ENCODE peak calls at places on chromosomes 3 and 15, in nine cellular contexts. E is heart right ventricle, D is left lung, L is adrenal gland, X is transverse colon, W is endodermal cell, N is PC-9, P is upper lobe of right lung, T is Peyer's patch. U is an unnamed sample.
A peak's percentile ranks its signal among the peaks of the same experiment; 100 is the strongest.

GRCh38 chr15:59797756-59798604 is 108.9 kb upstream of the BNIP2 start:
- DNase-seq in E (no peak), L (no peak), D (no peak), T (no peak), X (no peak), N (no peak), W (no peak), P (no peak), U (no peak)

GRCh38 chr3:14941871-14942270 is 5.5 kb upstream of the NR2C2 start:
- DNase-seq in T (no peak), E (no peak), N (no peak), D (no peak), W (no peak), X (no peak), P (no peak), L (no peak), U (no peak)

GRCh38 chr15:58934521-58934920 is 1.0 kb upstream of the SLTM start:
- DNase-seq in L (no peak), N (peak; percentile 78), P (no peak), E (no peak), T (no peak), X (no peak), W (no peak), D (no peak), U (no peak)

GRCh38 chr3:66629431-66630368 is 128.9 kb upstream of the LRIG1 start:
- DNase-seq in E (no peak), D (no peak), X (no peak), P (no peak), W (no peak), L (no peak), T (no peak), N (no peak), U (no peak)

GRCh38 chr15:92709064-92709463 is 53.5 kb upstream of the FAM174B start:
- DNase-seq in D (peak; percentile 51), E (no peak), T (no peak), N (peak; percentile 59), P (no peak), L (no peak), X (no peak), W (no peak), U (no peak)

GRCh38 chr3:47441796-47442551 is 33.8 kb downstream of the SCAP start:
- DNase-seq in D (no peak), L (peak; percentile 84), E (no peak), T (peak; percentile 74), X (peak; percentile 52), N (no peak), W (no peak), P (no peak), U (no peak)

GRCh38 chr3:4656059-4656458 is 162.9 kb downstream of the ITPR1 start:
- DNase-seq in L (peak; percentile 81), E (peak; percentile 67), T (peak; percentile 55), W (peak; percentile 91), D (no peak), X (peak; percentile 30), P (peak; percentile 67), N (peak; percentile 36), U (peak; percentile 35)

GRCh38 chr3:15040844-15041243 is 24.3 kb downstream of the MRPS25 start:
- DNase-seq in X (no peak), W (no peak), T (no peak), P (no peak), L (peak; percentile 75), E (no peak), N (no peak), D (no peak), U (no peak)

GRCh38 chr15:29322407-29322806 is 52.8 kb upstream of the NSMCE3 start:
- DNase-seq in L (no peak), X (no peak), E (no peak), P (no peak), W (no peak), T (no peak), D (no peak), N (no peak), U (no peak)

GRCh38 chr3:149830902-149831301 is 17.9 kb downstream of the RNF13 start:
- DNase-seq in D (no peak), T (no peak), E (no peak), X (no peak), P (no peak), N (no peak), L (no peak), W (no peak), U (no peak)

GRCh38 chr15:35626531-35626930 is 80.6 kb upstream of the DPH6 start:
- DNase-seq in X (no peak), D (no peak), N (no peak), T (no peak), P (no peak), W (no peak), E (no peak), L (no peak), U (no peak)

GRCh38 chr3:107208100-107208499 is 169.1 kb upstream of the CCDC54 start:
- DNase-seq in T (no peak), W (no peak), D (no peak), P (no peak), L (peak; percentile 79), X (no peak), N (peak; percentile 90), E (peak; percentile 81), U (peak; percentile 75)

GRCh38 chr3:101009386-101009785 is 16.2 kb upstream of the ABI3BP start:
- DNase-seq in L (no peak), W (no peak), E (no peak), D (no peak), N (no peak), T (no peak), X (no peak), P (no peak), U (no peak)

GRCh38 chr3:81395739-81396138 is 365.7 kb downstream of the GBE1 start:
- DNase-seq in T (no peak), E (no peak), D (peak; percentile 16), L (peak; percentile 63), N (no peak), P (no peak), X (no peak), W (peak; percentile 57), U (no peak)

GRCh38 chr3:183277260-183277659 is 24.2 kb downstream of the B3GNT5 start:
- DNase-seq in W (no peak), P (no peak), T (no peak), L (no peak), E (no peak), X (no peak), D (no peak), N (peak; percentile 55), U (no peak)

GRCh38 chr15:62128916-62129315 is 36.2 kb downstream of the C2CD4B start:
- DNase-seq in N (no peak), P (no peak), T (no peak), X (no peak), D (no peak), E (no peak), W (no peak), L (no peak), U (no peak)

GRCh38 chr15:87498545-87498944 is 758.0 kb downstream of the NTRK3 start:
- DNase-seq in P (no peak), N (no peak), D (no peak), W (no peak), L (no peak), E (no peak), T (no peak), X (no peak), U (no peak)

GRCh38 chr3:94069242-94069813 is 6.5 kb downstream of the NSUN3 start:
- DNase-seq in W (no peak), N (peak; percentile 38), T (no peak), P (no peak), E (no peak), L (no peak), D (no peak), X (no peak), U (no peak)

GRCh38 chr3:161800985-161801559 is 304.5 kb downstream of the OTOL1 start:
- DNase-seq in L (no peak), D (no peak), P (no peak), W (no peak), X (no peak), T (no peak), E (no peak), N (no peak), U (no peak)

GRCh38 chr3:33790091-33790490 is 8.3 kb upstream of the PDCD6IP start:
- DNase-seq in X (no peak), D (no peak), P (no peak), T (no peak), E (no peak), N (peak; percentile 45), L (no peak), W (no peak), U (no peak)

GRCh38 chr3:69607466-69608035 is 131.7 kb upstream of the MITF start:
- DNase-seq in T (no peak), D (no peak), N (no peak), W (no peak), L (no peak), X (no peak), P (no peak), E (no peak), U (no peak)
- H3K4me3 ChIP-seq in T (no peak overlapping the region), D (no peak overlapping the region), N (no peak overlapping the region), W (no peak overlapping the region), L (no peak overlapping the region), X (no peak overlapping the region), P (no peak overlapping the region), E (no peak overlapping the region), U (no peak overlapping the region)

GRCh38 chr3:144947895-144948294 is 976.3 kb downstream of the DIPK2A start:
- DNase-seq in L (no peak), P (no peak), T (no peak), N (no peak), D (no peak), E (no peak), W (no peak), X (no peak), U (no peak)
- H3K9me3 ChIP-seq in L (no peaks in the 10 kb centered on the region), P (no peaks in the 10 kb centered on the region), T (peaks cover 3% of the 10 kb centered on the region), N (no peaks in the 10 kb centered on the region), D (no peaks in the 10 kb centered on the region), E (peaks cover 7% of the 10 kb centered on the region), W (peaks cover 21% of the 10 kb centered on the region), X (peaks cover 4% of the 10 kb centered on the region), U (no peaks in the 10 kb centered on the region)

GRCh38 chr3:10869460-10869859 is 53.4 kb downstream of the SLC6A11 start:
- DNase-seq in E (no peak), W (no peak), P (no peak), T (no peak), D (no peak), X (no peak), L (no peak), N (no peak), U (no peak)

GRCh38 chr3:10870296-10870695 is 54.3 kb downstream of the SLC6A11 start:
- DNase-seq in W (no peak), D (no peak), P (no peak), L (no peak), E (no peak), N (no peak), X (no peak), T (no peak), U (no peak)

GRCh38 chr3:10867384-10867783 is 51.4 kb downstream of the SLC6A11 start:
- DNase-seq in N (no peak), E (no peak), D (no peak), L (no peak), P (no peak), W (peak; percentile 89), T (no peak), X (no peak), U (no peak)
- H3K27me3 ChIP-seq in N (peaks cover 33% of the 10 kb centered on the region), E (peaks cover 34% of the 10 kb centered on the region), D (no peaks in the 10 kb centered on the region), L (peaks cover 5% of the 10 kb centered on the region), P (no peaks in the 10 kb centered on the region), W (peaks cover 49% of the 10 kb centered on the region), T (no peaks in the 10 kb centered on the region), X (no peaks in the 10 kb centered on the region), U (no peaks in the 10 kb centered on the region)

GRCh38 chr3:51670053-51670666 is 892 bp upstream of the TEX264 start:
- DNase-seq in W (no peak), T (no peak), X (no peak), L (peak; percentile 51), D (no peak), P (peak; percentile 46), N (no peak), E (no peak), U (no peak)
- H3K4me3 ChIP-seq in W (peak overlapping the region; percentile 86), T (peak overlapping the region; percentile 84), X (peak overlapping the region; percentile 98), L (no peak overlapping the region), D (no peak overlapping the region), P (peak overlapping the region; percentile 93), N (peak overlapping the region; percentile 82), E (no peak overlapping the region), U (no peak overlapping the region)